ENCODE peak calls at places on chromosomes 4 and X, in five cellular contexts. C is GM04504, E is cardiac fibroblast, V is HFFc6, P is foreskin melanocyte. B is an unnamed sample.

GRCh38 chr4:184448828-184449227 is 25.5 kb downstream of the IRF2 start:
- DNase-seq in E (peak; percentile 80), C (no peak), P (no peak), V (peak; percentile 53), B (no peak)

GRCh38 chrX:17023670-17024069 is 77.2 kb downstream of the REPS2 start:
- DNase-seq in P (no peak), V (no peak), E (no peak), C (no peak), B (no peak)

GRCh38 chr4:16082424-16083216 is 1.2 kb downstream of the PROM1 start:
- DNase-seq in C (no peak), E (no peak), V (no peak), P (no peak), B (no peak)

GRCh38 chr4:75696551-75696950 is 23.3 kb upstream of the G3BP2 start:
- DNase-seq in V (no peak), P (no peak), C (no peak), E (no peak), B (no peak)

GRCh38 chr4:147340547-147341225 is 140.2 kb upstream of the EDNRA start:
- DNase-seq in P (peak; percentile 67), E (peak; percentile 68), C (no peak), V (no peak), B (no peak)

GRCh38 chr4:149754526-149754925 is 61.1 kb downstream of the IQCM start:
- DNase-seq in E (peak; percentile 47), V (peak; percentile 7), P (no peak), C (no peak), B (no peak)

GRCh38 chr4:41505161-41505653 is 32.8 kb upstream of the LIMCH1 start:
- DNase-seq in C (peak; percentile 42), V (peak; percentile 24), E (peak; percentile 3), P (no peak), B (peak; percentile 46)

GRCh38 chr4:12889054-12889453 is 595.1 kb downstream of the RAB28 start:
- DNase-seq in V (no peak), C (no peak), P (peak; percentile 90), E (peak; percentile 5), B (no peak)

GRCh38 chrX:12767856-12768255 is 23.4 kb upstream of the PRPS2 start:
- DNase-seq in V (no peak), P (no peak), C (no peak), E (no peak), B (no peak)

GRCh38 chrX:146863566-146863965 is 49.0 kb upstream of the CXorf51A start:
- DNase-seq in E (peak; percentile 0), V (no peak), C (no peak), P (no peak), B (no peak)

GRCh38 chr4:37991623-37992410 is 31.6 kb downstream of the PTTG2 start:
- DNase-seq in P (no peak), E (no peak), C (no peak), V (no peak), B (no peak)

GRCh38 chr4:21290562-21290961 is 590.3 kb downstream of the PACRGL start:
- DNase-seq in C (no peak), E (no peak), V (no peak), P (no peak), B (no peak)

GRCh38 chr4:119209586-119209985 is 2.9 kb upstream of the USP53 start:
- DNase-seq in V (no peak), P (no peak), C (no peak), E (no peak), B (no peak)

GRCh38 chr4:3729188-3729884 is 36.8 kb upstream of the ADRA2C start:
- DNase-seq in C (peak; percentile 24), E (peak; percentile 4), V (peak; percentile 38), P (no peak), B (peak; percentile 25)

GRCh38 chr4:52850406-52851119 is 11.6 kb upstream of the RASL11B start:
- DNase-seq in E (no peak), P (no peak), C (no peak), V (no peak), B (no peak)

GRCh38 chr4:187464561-187464960 is 531.0 kb upstream of the ZFP42 start:
- DNase-seq in E (no peak), V (no peak), P (no peak), C (no peak), B (no peak)

GRCh38 chrX:124619710-124620109 is 273.3 kb downstream of the SH2D1A start:
- DNase-seq in E (no peak), P (no peak), V (no peak), C (no peak), B (no peak)

GRCh38 chr4:158796370-158797140 is 27.7 kb downstream of the FNIP2 start:
- DNase-seq in P (peak; percentile 83), V (peak; percentile 66), E (peak; percentile 73), C (peak; percentile 38), B (no peak)

GRCh38 chrX:130801901-130802300 is 101.1 kb downstream of the ENOX2 start:
- DNase-seq in C (no peak), V (no peak), E (peak; percentile 2), P (no peak), B (no peak)

GRCh38 chrX:41259516-41259915 is 74.4 kb upstream of the DDX3X start:
- DNase-seq in V (no peak), P (no peak), C (no peak), E (no peak), B (no peak)

GRCh38 chr4:1488357-1488756 is 82.1 kb upstream of the NKX1-1 start:
- DNase-seq in C (no peak), V (no peak), P (no peak), E (no peak), B (no peak)

GRCh38 chrX:68822641-68823410 is 6.0 kb upstream of the EFNB1 start:
- DNase-seq in E (peak; percentile 66), P (peak; percentile 52), V (peak; percentile 36), C (no peak), B (no peak)

GRCh38 chr4:81084029-81084428 is 53.5 kb downstream of the BMP3 start:
- DNase-seq in V (no peak), C (peak; percentile 35), E (peak; percentile 82), P (no peak), B (peak; percentile 31)

GRCh38 chr4:169107528-169107927 is 97.5 kb upstream of the CBR4 start:
- DNase-seq in V (no peak), P (no peak), E (no peak), C (no peak), B (no peak)

GRCh38 chr4:152033621-152034020 is 272.8 kb upstream of the GATB start:
- DNase-seq in E (no peak), V (no peak), C (no peak), P (no peak), B (no peak)